ENCODE peak calls at places on chromosomes 4 and X, in seven cellular contexts. E is KBM-7; Y is stimulated activated CD4-positive, alpha-beta T cell treated with anti-CD3 and anti-CD28 coated beads, Interleukin-1b, Interleukin-23, amount 100 ng/mL, for 48 hours; J is HFFc6; Q is mesendoderm; V is fibroblast of pulmonary artery; S is iPS-NIHi11. L is an unnamed sample.

GRCh38 chr4:1491630-1492457 is 85.6 kb upstream of the NKX1-1 start:
- DNase-seq in E (no peak), Y (no peak), J (no peak), Q (no peak), V (no peak), S (peak), L (no peak)

GRCh38 chrX:1165535-1166196 is 46.8 kb downstream of the CRLF2 start:
- DNase-seq in E (peak), Y (no peak), J (peak), Q (peak), V (peak), S (no peak), L (no peak)

GRCh38 chr4:80454040-80454439 is 118.5 kb downstream of the CFAP299 start:
- DNase-seq in E (no peak), Y (no peak), J (peak), Q (peak), V (peak), S (no peak), L (no peak)

GRCh38 chrX:10157545-10157944 is 770 bp downstream of the CLCN4 start:
- DNase-seq in E (no peak), Y (no peak), J (no peak), Q (no peak), V (peak), S (no peak), L (no peak)

GRCh38 chr4:57100979-57101629 is 9.1 kb downstream of the IGFBP7 start:
- DNase-seq in E (no peak), Y (no peak), J (no peak), Q (no peak), V (no peak), S (no peak), L (no peak)

GRCh38 chrX:2351321-2351720 is 149.5 kb downstream of the DHRSX start:
- DNase-seq in E (no peak), Y (no peak), J (peak), Q (no peak), V (peak), S (no peak), L (no peak)

GRCh38 chr4:110636677-110637407 is 14.0 kb upstream of the PITX2 start:
- DNase-seq in E (no peak), Y (no peak), J (peak), Q (peak), V (peak), S (peak), L (no peak)

GRCh38 chrX:70289168-70289792 is 447 bp downstream of the PDZD11 start:
- DNase-seq in E (no peak), Y (no peak), J (peak), Q (no peak), V (no peak), S (no peak), L (no peak)

GRCh38 chrX:41447897-41448296 is 754 bp downstream of the NYX start:
- DNase-seq in E (no peak), Y (no peak), J (no peak), Q (no peak), V (no peak), S (no peak), L (no peak)

GRCh38 chrX:110408949-110409588 is 50.4 kb downstream of the RTL9 start:
- DNase-seq in E (no peak), Y (no peak), J (no peak), Q (peak), V (peak), S (no peak), L (no peak)

GRCh38 chr4:41154001-41154813 is 60.1 kb downstream of the APBB2 start:
- DNase-seq in E (no peak), Y (no peak), J (no peak), Q (no peak), V (no peak), S (no peak), L (no peak)

GRCh38 chr4:2837904-2838496 is 5.6 kb upstream of the ADD1 start:
- DNase-seq in E (peak), Y (peak), J (peak), Q (no peak), V (peak), S (peak), L (peak)

GRCh38 chr4:145177511-145177905 is 2.9 kb downstream of the OTUD4 start:
- DNase-seq in E (no peak), Y (no peak), J (no peak), Q (peak), V (peak), S (no peak), L (no peak)